ENCODE peak calls at places on chromosomes 13 and 19, in ten cellular contexts. One of them, this sample, is unnamed.

GRCh38 chr13:65470781-65471180 is 1759.4 kb downstream of the PCDH9 start:
- DNase-seq in cardiac muscle cell: no peak
- DNase-seq in esophagus squamous epithelium: no peak
- DNase-seq in mucosa of descending colon: no peak
- DNase-seq in WERI-Rb-1: no peak
- DNase-seq in NB4: no peak
- DNase-seq in DND-41: no peak
- DNase-seq in esophagus muscularis mucosa: no peak
- DNase-seq in IMR-90: peak
- DNase-seq in epithelial cell of proximal tubule: no peak
- DNase-seq in this sample: peak

GRCh38 chr13:77898097-77898496 is 20.5 kb downstream of the EDNRB start:
- DNase-seq in esophagus muscularis mucosa: no peak
- DNase-seq in epithelial cell of proximal tubule: peak
- DNase-seq in IMR-90: peak
- DNase-seq in esophagus squamous epithelium: no peak
- DNase-seq in mucosa of descending colon: no peak
- DNase-seq in WERI-Rb-1: no peak
- DNase-seq in cardiac muscle cell: no peak
- DNase-seq in NB4: no peak
- DNase-seq in DND-41: no peak
- DNase-seq in this sample: no peak

GRCh38 chr13:19957320-19958118 is 1.0 kb upstream of the ZMYM2 start:
- DNase-seq in mucosa of descending colon: peak
- DNase-seq in IMR-90: peak
- DNase-seq in DND-41: no peak
- DNase-seq in esophagus muscularis mucosa: peak
- DNase-seq in esophagus squamous epithelium: peak
- DNase-seq in epithelial cell of proximal tubule: no peak
- DNase-seq in cardiac muscle cell: peak
- DNase-seq in WERI-Rb-1: peak
- DNase-seq in NB4: peak
- DNase-seq in this sample: no peak

GRCh38 chr13:41111454-41111853 is 21.1 kb downstream of the KBTBD6 start:
- DNase-seq in esophagus squamous epithelium: no peak
- DNase-seq in cardiac muscle cell: no peak
- DNase-seq in mucosa of descending colon: no peak
- DNase-seq in DND-41: no peak
- DNase-seq in NB4: no peak
- DNase-seq in esophagus muscularis mucosa: no peak
- DNase-seq in WERI-Rb-1: no peak
- DNase-seq in IMR-90: peak
- DNase-seq in epithelial cell of proximal tubule: no peak
- DNase-seq in this sample: no peak

GRCh38 chr13:23656637-23657036 is 86.4 kb downstream of the TNFRSF19 start:
- DNase-seq in IMR-90: peak
- DNase-seq in mucosa of descending colon: peak
- DNase-seq in esophagus muscularis mucosa: no peak
- DNase-seq in DND-41: no peak
- DNase-seq in epithelial cell of proximal tubule: no peak
- DNase-seq in NB4: peak
- DNase-seq in WERI-Rb-1: no peak
- DNase-seq in esophagus squamous epithelium: no peak
- DNase-seq in cardiac muscle cell: no peak
- DNase-seq in this sample: no peak

GRCh38 chr13:26658972-26659371 is 101.5 kb downstream of the WASF3 start:
- DNase-seq in WERI-Rb-1: no peak
- DNase-seq in esophagus muscularis mucosa: no peak
- DNase-seq in epithelial cell of proximal tubule: no peak
- DNase-seq in cardiac muscle cell: no peak
- DNase-seq in NB4: no peak
- DNase-seq in mucosa of descending colon: peak
- DNase-seq in esophagus squamous epithelium: no peak
- DNase-seq in IMR-90: no peak
- DNase-seq in DND-41: no peak
- DNase-seq in this sample: no peak

GRCh38 chr13:112802808-112803207 is 113.0 kb downstream of the ATP11A start:
- DNase-seq in IMR-90: no peak
- DNase-seq in WERI-Rb-1: no peak
- DNase-seq in epithelial cell of proximal tubule: no peak
- DNase-seq in DND-41: no peak
- DNase-seq in esophagus squamous epithelium: no peak
- DNase-seq in mucosa of descending colon: no peak
- DNase-seq in cardiac muscle cell: no peak
- DNase-seq in esophagus muscularis mucosa: no peak
- DNase-seq in NB4: no peak
- DNase-seq in this sample: no peak

GRCh38 chr19:2188708-2189385 is 25.1 kb downstream of the DOT1L start:
- DNase-seq in esophagus squamous epithelium: no peak
- DNase-seq in NB4: no peak
- DNase-seq in epithelial cell of proximal tubule: no peak
- DNase-seq in IMR-90: peak
- DNase-seq in esophagus muscularis mucosa: no peak
- DNase-seq in DND-41: no peak
- DNase-seq in mucosa of descending colon: no peak
- DNase-seq in WERI-Rb-1: no peak
- DNase-seq in cardiac muscle cell: no peak
- DNase-seq in this sample: no peak

GRCh38 chr13:52158629-52159158 is 703 bp downstream of the NEK3 start:
- DNase-seq in NB4: peak
- DNase-seq in esophagus muscularis mucosa: peak
- DNase-seq in WERI-Rb-1: peak
- DNase-seq in IMR-90: peak
- DNase-seq in esophagus squamous epithelium: no peak
- DNase-seq in epithelial cell of proximal tubule: no peak
- DNase-seq in mucosa of descending colon: peak
- DNase-seq in cardiac muscle cell: no peak
- DNase-seq in DND-41: no peak
- DNase-seq in this sample: no peak

GRCh38 chr13:66887088-66887487 is 343.0 kb downstream of the PCDH9 start:
- DNase-seq in IMR-90: peak
- DNase-seq in DND-41: no peak
- DNase-seq in WERI-Rb-1: no peak
- DNase-seq in epithelial cell of proximal tubule: peak
- DNase-seq in cardiac muscle cell: no peak
- DNase-seq in esophagus squamous epithelium: no peak
- DNase-seq in mucosa of descending colon: no peak
- DNase-seq in NB4: no peak
- DNase-seq in esophagus muscularis mucosa: no peak
- DNase-seq in this sample: no peak

GRCh38 chr19:47644743-47645499 is 36.0 kb downstream of the BICRA start:
- DNase-seq in cardiac muscle cell: no peak
- DNase-seq in IMR-90: no peak
- DNase-seq in WERI-Rb-1: no peak
- DNase-seq in DND-41: no peak
- DNase-seq in epithelial cell of proximal tubule: peak
- DNase-seq in esophagus squamous epithelium: no peak
- DNase-seq in mucosa of descending colon: no peak
- DNase-seq in NB4: no peak
- DNase-seq in esophagus muscularis mucosa: no peak
- DNase-seq in this sample: no peak

GRCh38 chr19:23772668-23773063 is 14.0 kb upstream of the ZNF681 start:
- DNase-seq in NB4: no peak
- DNase-seq in DND-41: no peak
- DNase-seq in epithelial cell of proximal tubule: no peak
- DNase-seq in esophagus squamous epithelium: no peak
- DNase-seq in esophagus muscularis mucosa: no peak
- DNase-seq in mucosa of descending colon: no peak
- DNase-seq in WERI-Rb-1: no peak
- DNase-seq in IMR-90: no peak
- DNase-seq in cardiac muscle cell: no peak
- DNase-seq in this sample: no peak

GRCh38 chr13:46378411-46378810 is 8.6 kb downstream of the RUBCNL start:
- DNase-seq in esophagus squamous epithelium: no peak
- DNase-seq in DND-41: no peak
- DNase-seq in esophagus muscularis mucosa: no peak
- DNase-seq in cardiac muscle cell: no peak
- DNase-seq in WERI-Rb-1: no peak
- DNase-seq in mucosa of descending colon: no peak
- DNase-seq in IMR-90: no peak
- DNase-seq in NB4: peak
- DNase-seq in epithelial cell of proximal tubule: no peak
- DNase-seq in this sample: no peak

GRCh38 chr19:37718357-37718756 is 1.2 kb downstream of the ZNF607 start:
- DNase-seq in IMR-90: no peak
- DNase-seq in esophagus muscularis mucosa: no peak
- DNase-seq in mucosa of descending colon: peak
- DNase-seq in epithelial cell of proximal tubule: no peak
- DNase-seq in cardiac muscle cell: peak
- DNase-seq in WERI-Rb-1: no peak
- DNase-seq in esophagus squamous epithelium: no peak
- DNase-seq in DND-41: no peak
- DNase-seq in NB4: peak
- DNase-seq in this sample: no peak

GRCh38 chr13:44306401-44307192 is 67.0 kb upstream of the SERP2 start:
- DNase-seq in DND-41: peak
- DNase-seq in epithelial cell of proximal tubule: peak
- DNase-seq in WERI-Rb-1: peak
- DNase-seq in esophagus muscularis mucosa: no peak
- DNase-seq in IMR-90: peak
- DNase-seq in mucosa of descending colon: peak
- DNase-seq in esophagus squamous epithelium: no peak
- DNase-seq in NB4: no peak
- DNase-seq in cardiac muscle cell: peak
- DNase-seq in this sample: no peak

GRCh38 chr13:61413572-61413971 is 2.1 kb downstream of the PCDH20 start:
- DNase-seq in NB4: no peak
- DNase-seq in epithelial cell of proximal tubule: no peak
- DNase-seq in DND-41: no peak
- DNase-seq in WERI-Rb-1: no peak
- DNase-seq in mucosa of descending colon: no peak
- DNase-seq in esophagus squamous epithelium: no peak
- DNase-seq in IMR-90: no peak
- DNase-seq in cardiac muscle cell: peak
- DNase-seq in esophagus muscularis mucosa: no peak
- DNase-seq in this sample: no peak
- H3K4me3 ChIP-seq in NB4: no peak
- H3K4me3 ChIP-seq in epithelial cell of proximal tubule: peak
- H3K4me3 ChIP-seq in DND-41: no peak
- H3K4me3 ChIP-seq in WERI-Rb-1: no peak
- H3K4me3 ChIP-seq in mucosa of descending colon: no peak
- H3K4me3 ChIP-seq in esophagus squamous epithelium: no peak
- H3K4me3 ChIP-seq in IMR-90: no peak
- H3K4me3 ChIP-seq in cardiac muscle cell: peak
- H3K4me3 ChIP-seq in esophagus muscularis mucosa: peak
- H3K4me3 ChIP-seq in this sample: no peak

DNA sequence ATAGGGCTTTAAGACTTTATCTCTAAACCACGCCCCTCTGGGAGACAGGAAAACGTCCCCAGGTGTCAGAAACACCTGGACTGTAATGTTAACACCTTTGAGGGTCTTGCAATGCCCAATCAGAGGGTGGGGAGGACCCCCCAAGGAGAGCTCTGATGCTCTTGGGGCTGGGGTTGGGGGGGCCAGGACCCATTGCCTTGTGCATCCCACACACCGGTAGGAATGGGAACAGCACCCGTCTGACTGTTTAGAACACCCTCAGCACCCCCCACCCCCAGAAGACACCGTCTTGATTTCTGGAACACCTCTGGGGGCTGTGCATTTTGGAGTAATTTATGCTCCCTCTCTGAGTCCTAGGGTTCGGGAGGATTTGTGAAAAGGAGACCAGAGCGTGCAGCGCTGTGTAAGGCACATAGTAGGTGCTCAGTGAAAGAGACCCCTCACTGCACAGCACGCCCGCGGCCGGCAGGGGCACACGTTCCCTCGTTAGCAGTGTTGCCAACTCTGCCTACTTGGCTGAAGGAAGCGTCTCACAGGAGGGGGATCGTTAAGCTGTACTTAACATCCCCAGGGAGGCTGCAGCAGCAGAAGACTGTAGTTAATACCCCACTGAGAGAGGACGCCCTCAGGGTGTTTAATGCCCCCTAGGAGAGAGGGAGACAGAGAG is 2.8 kb upstream of the ERFL start:
- DNase-seq in WERI-Rb-1: peak
- DNase-seq in esophagus muscularis mucosa: no peak
- DNase-seq in esophagus squamous epithelium: no peak
- DNase-seq in IMR-90: no peak
- DNase-seq in DND-41: no peak
- DNase-seq in epithelial cell of proximal tubule: no peak
- DNase-seq in cardiac muscle cell: no peak
- DNase-seq in NB4: peak
- DNase-seq in mucosa of descending colon: no peak
- DNase-seq in this sample: no peak
- TF ChIP-seq CTCF in WERI-Rb-1: peak
- TF ChIP-seq CTCF in esophagus muscularis mucosa: no peak
- TF ChIP-seq CTCF in esophagus squamous epithelium: no peak
- TF ChIP-seq CTCF in IMR-90: peak
- TF ChIP-seq CTCF in DND-41: no peak
- TF ChIP-seq CTCF in epithelial cell of proximal tubule: peak
- TF ChIP-seq CTCF in cardiac muscle cell: peak
- TF ChIP-seq CTCF in NB4: no peak
- TF ChIP-seq CTCF in mucosa of descending colon: no peak
- TF ChIP-seq CTCF in this sample: peak

GRCh38 chr19:36009220-36009619 is 607 bp upstream of the SYNE4 start:
- DNase-seq in esophagus squamous epithelium: no peak
- DNase-seq in IMR-90: peak
- DNase-seq in esophagus muscularis mucosa: no peak
- DNase-seq in mucosa of descending colon: peak
- DNase-seq in epithelial cell of proximal tubule: no peak
- DNase-seq in cardiac muscle cell: peak
- DNase-seq in WERI-Rb-1: peak
- DNase-seq in DND-41: no peak
- DNase-seq in NB4: peak
- DNase-seq in this sample: no peak
- H3K4me3 ChIP-seq in esophagus squamous epithelium: peak
- H3K4me3 ChIP-seq in IMR-90: peak
- H3K4me3 ChIP-seq in esophagus muscularis mucosa: peak
- H3K4me3 ChIP-seq in mucosa of descending colon: peak
- H3K4me3 ChIP-seq in epithelial cell of proximal tubule: peak
- H3K4me3 ChIP-seq in cardiac muscle cell: peak
- H3K4me3 ChIP-seq in WERI-Rb-1: peak
- H3K4me3 ChIP-seq in DND-41: no peak
- H3K4me3 ChIP-seq in NB4: peak
- H3K4me3 ChIP-seq in this sample: peak

DNA sequence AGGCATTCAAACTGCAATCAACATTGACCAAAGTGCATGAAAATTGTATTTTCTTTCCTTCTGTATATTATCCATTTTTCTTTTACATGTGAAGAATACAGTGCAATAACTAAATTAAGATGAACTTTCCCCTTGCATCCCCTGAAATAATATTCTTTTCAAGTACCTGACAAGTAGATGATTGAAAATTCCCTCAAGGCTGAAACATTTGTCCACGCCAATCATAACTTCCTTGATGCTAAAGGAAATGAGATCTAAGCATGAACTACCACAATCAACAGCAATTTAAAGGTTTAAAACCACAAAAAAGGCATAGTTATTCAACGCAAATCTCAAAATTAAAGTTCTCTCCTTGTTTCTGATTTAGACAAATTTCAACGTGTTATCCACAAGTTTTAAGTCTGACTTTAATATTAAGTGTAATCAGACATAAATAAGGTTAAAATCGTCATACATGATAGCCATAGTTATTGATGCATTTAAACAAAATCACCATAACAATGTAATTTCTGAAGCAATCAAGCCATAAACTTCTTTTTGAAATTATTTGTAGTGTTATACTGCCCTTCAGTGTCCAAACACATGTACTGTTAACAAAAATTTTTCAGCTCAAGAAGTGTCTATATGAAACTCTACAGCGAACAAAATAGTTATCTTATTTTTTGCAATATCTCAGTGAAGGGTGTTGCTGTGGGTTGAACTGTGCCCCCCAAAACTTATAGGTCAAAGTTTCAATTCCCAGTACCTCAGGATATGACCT is 169.5 kb downstream of the DCLK1 start:
- DNase-seq in esophagus squamous epithelium: no peak
- DNase-seq in WERI-Rb-1: no peak
- DNase-seq in mucosa of descending colon: no peak
- DNase-seq in cardiac muscle cell: no peak
- DNase-seq in esophagus muscularis mucosa: no peak
- DNase-seq in epithelial cell of proximal tubule: no peak
- DNase-seq in NB4: no peak
- DNase-seq in DND-41: no peak
- DNase-seq in IMR-90: peak
- DNase-seq in this sample: no peak
- TF ChIP-seq CTCF in esophagus squamous epithelium: peak
- TF ChIP-seq CTCF in WERI-Rb-1: no peak
- TF ChIP-seq CTCF in mucosa of descending colon: no peak
- TF ChIP-seq CTCF in cardiac muscle cell: no peak
- TF ChIP-seq CTCF in esophagus muscularis mucosa: peak
- TF ChIP-seq CTCF in epithelial cell of proximal tubule: peak
- TF ChIP-seq CTCF in NB4: no peak
- TF ChIP-seq CTCF in DND-41: no peak
- TF ChIP-seq CTCF in IMR-90: no peak
- TF ChIP-seq CTCF in this sample: no peak

This sample was measured in AG04449.